ENCODE peak calls at places on chromosomes 13 and 19, in eight cellular contexts. One of them, this sample, is unnamed.

GRCh38 chr19:43774103-43774939 is 6.5 kb downstream of the KCNN4 start:
- DNase-seq in SK-N-SH: peak; percentile 87
- DNase-seq in HCT116: no peak
- DNase-seq in hepatocyte: peak; percentile 86
- DNase-seq in neural progenitor cell: peak; percentile 85
- DNase-seq in GM23338: peak; percentile 91
- DNase-seq in PC-3: no peak
- DNase-seq in MM.1S: no peak
- DNase-seq in this sample: peak; percentile 79

GRCh38 chr13:113119822-113120189 is 2.8 kb upstream of the F10 start:
- DNase-seq in PC-3: no peak
- DNase-seq in neural progenitor cell: no peak
- DNase-seq in hepatocyte: no peak
- DNase-seq in MM.1S: no peak
- DNase-seq in SK-N-SH: no peak
- DNase-seq in HCT116: no peak
- DNase-seq in GM23338: no peak
- DNase-seq in this sample: no peak

GRCh38 chr13:52847682-52848432 is 583 bp downstream of the PCDH8 start:
- DNase-seq in GM23338: peak; percentile 33
- DNase-seq in HCT116: no peak
- DNase-seq in hepatocyte: no peak
- DNase-seq in SK-N-SH: peak; percentile 31
- DNase-seq in MM.1S: no peak
- DNase-seq in PC-3: no peak
- DNase-seq in neural progenitor cell: peak; percentile 34
- DNase-seq in this sample: no peak

GRCh38 chr13:97122381-97122996 is 99.6 kb upstream of the MBNL2 start:
- DNase-seq in SK-N-SH: no peak
- DNase-seq in MM.1S: no peak
- DNase-seq in neural progenitor cell: no peak
- DNase-seq in hepatocyte: no peak
- DNase-seq in GM23338: no peak
- DNase-seq in HCT116: peak; percentile 85
- DNase-seq in PC-3: peak; percentile 92
- DNase-seq in this sample: peak; percentile 87

GRCh38 chr19:44643605-44644390 is at the start of gene PVR:
- DNase-seq in MM.1S: peak; percentile 61
- DNase-seq in PC-3: peak; percentile 77
- DNase-seq in HCT116: no peak
- DNase-seq in hepatocyte: peak; percentile 93
- DNase-seq in SK-N-SH: peak; percentile 95
- DNase-seq in neural progenitor cell: peak; percentile 78
- DNase-seq in GM23338: peak; percentile 75
- DNase-seq in this sample: peak; percentile 88

GRCh38 chr13:107964356-107964755 is 251.0 kb downstream of the LIG4 start:
- DNase-seq in PC-3: no peak
- DNase-seq in GM23338: no peak
- DNase-seq in HCT116: no peak
- DNase-seq in neural progenitor cell: no peak
- DNase-seq in MM.1S: no peak
- DNase-seq in hepatocyte: no peak
- DNase-seq in SK-N-SH: no peak
- DNase-seq in this sample: no peak

GRCh38 chr19:8352134-8352827 is 9.2 kb upstream of the KANK3 start:
- DNase-seq in SK-N-SH: no peak
- DNase-seq in GM23338: peak; percentile 52
- DNase-seq in neural progenitor cell: peak; percentile 50
- DNase-seq in HCT116: no peak
- DNase-seq in hepatocyte: no peak
- DNase-seq in MM.1S: no peak
- DNase-seq in PC-3: no peak
- DNase-seq in this sample: peak; percentile 51

GRCh38 chr19:6065685-6066365 is 44.5 kb downstream of the RFX2 start:
- DNase-seq in HCT116: no peak
- DNase-seq in MM.1S: no peak
- DNase-seq in SK-N-SH: no peak
- DNase-seq in GM23338: peak; percentile 71
- DNase-seq in neural progenitor cell: no peak
- DNase-seq in PC-3: peak; percentile 76
- DNase-seq in hepatocyte: peak; percentile 72
- DNase-seq in this sample: peak; percentile 85

GRCh38 chr13:32059511-32059984 is 28.0 kb downstream of the FRY start:
- DNase-seq in HCT116: no peak
- DNase-seq in hepatocyte: peak; percentile 16
- DNase-seq in SK-N-SH: no peak
- DNase-seq in PC-3: no peak
- DNase-seq in MM.1S: no peak
- DNase-seq in GM23338: no peak
- DNase-seq in neural progenitor cell: no peak
- DNase-seq in this sample: no peak

GRCh38 chr13:29849731-29850212 is 645 bp downstream of the UBL3 start:
- DNase-seq in neural progenitor cell: peak; percentile 74
- DNase-seq in HCT116: no peak
- DNase-seq in SK-N-SH: peak; percentile 70
- DNase-seq in GM23338: peak; percentile 60
- DNase-seq in PC-3: peak; percentile 55
- DNase-seq in MM.1S: peak; percentile 15
- DNase-seq in hepatocyte: peak; percentile 82
- DNase-seq in this sample: peak; percentile 91

GRCh38 chr19:29812080-29812880 is 489 bp downstream of the CCNE1 start:
- DNase-seq in PC-3: no peak
- DNase-seq in hepatocyte: peak; percentile 49
- DNase-seq in SK-N-SH: peak; percentile 71
- DNase-seq in neural progenitor cell: peak; percentile 53
- DNase-seq in GM23338: peak; percentile 35
- DNase-seq in MM.1S: peak; percentile 11
- DNase-seq in HCT116: no peak
- DNase-seq in this sample: peak; percentile 38

GRCh38 chr13:41211062-41211461 is 16.7 kb upstream of the KBTBD7 start:
- DNase-seq in SK-N-SH: no peak
- DNase-seq in neural progenitor cell: no peak
- DNase-seq in GM23338: no peak
- DNase-seq in hepatocyte: no peak
- DNase-seq in PC-3: no peak
- DNase-seq in HCT116: no peak
- DNase-seq in MM.1S: no peak
- DNase-seq in this sample: no peak

GRCh38 chr13:48431987-48432615 is 19.2 kb upstream of the LPAR6 start:
- DNase-seq in hepatocyte: no peak
- DNase-seq in SK-N-SH: no peak
- DNase-seq in GM23338: no peak
- DNase-seq in HCT116: no peak
- DNase-seq in PC-3: no peak
- DNase-seq in MM.1S: no peak
- DNase-seq in neural progenitor cell: no peak
- DNase-seq in this sample: peak; percentile 53

GRCh38 chr13:110421061-110421460 is 114.0 kb downstream of the COL4A2 start:
- DNase-seq in PC-3: no peak
- DNase-seq in hepatocyte: no peak
- DNase-seq in neural progenitor cell: no peak
- DNase-seq in GM23338: no peak
- DNase-seq in MM.1S: no peak
- DNase-seq in HCT116: no peak
- DNase-seq in SK-N-SH: no peak
- DNase-seq in this sample: no peak

GRCh38 chr19:51641648-51642047 is 5.0 kb downstream of the SIGLEC14 start:
- DNase-seq in HCT116: no peak
- DNase-seq in MM.1S: no peak
- DNase-seq in GM23338: no peak
- DNase-seq in SK-N-SH: no peak
- DNase-seq in PC-3: no peak
- DNase-seq in hepatocyte: no peak
- DNase-seq in neural progenitor cell: no peak
- DNase-seq in this sample: no peak

GRCh38 chr19:51639916-51640315 is 6.7 kb downstream of the SIGLEC14 start:
- DNase-seq in neural progenitor cell: no peak
- DNase-seq in hepatocyte: no peak
- DNase-seq in SK-N-SH: no peak
- DNase-seq in HCT116: no peak
- DNase-seq in GM23338: no peak
- DNase-seq in MM.1S: no peak
- DNase-seq in PC-3: no peak
- DNase-seq in this sample: no peak

GRCh38 chr19:51640371-51640770 is 6.3 kb downstream of the SIGLEC14 start:
- DNase-seq in MM.1S: no peak
- DNase-seq in PC-3: no peak
- DNase-seq in hepatocyte: no peak
- DNase-seq in neural progenitor cell: no peak
- DNase-seq in HCT116: no peak
- DNase-seq in GM23338: no peak
- DNase-seq in SK-N-SH: no peak
- DNase-seq in this sample: no peak

GRCh38 chr19:51632126-51632525 is 1.9 kb upstream of the SIGLEC5 start:
- DNase-seq in neural progenitor cell: no peak
- DNase-seq in hepatocyte: no peak
- DNase-seq in HCT116: no peak
- DNase-seq in MM.1S: no peak
- DNase-seq in SK-N-SH: no peak
- DNase-seq in PC-3: no peak
- DNase-seq in GM23338: no peak
- DNase-seq in this sample: no peak

GRCh38 chr19:51637362-51637978 is 7.3 kb upstream of the SIGLEC5 start:
- DNase-seq in SK-N-SH: peak; percentile 33
- DNase-seq in MM.1S: no peak
- DNase-seq in HCT116: no peak
- DNase-seq in GM23338: peak; percentile 59
- DNase-seq in neural progenitor cell: no peak
- DNase-seq in hepatocyte: no peak
- DNase-seq in PC-3: peak; percentile 55
- DNase-seq in this sample: peak; percentile 36
- H3K4me2 ChIP-seq in SK-N-SH: no peak overlapping the region
- H3K4me2 ChIP-seq in MM.1S: no peak overlapping the region
- H3K4me2 ChIP-seq in HCT116: no peak overlapping the region
- H3K4me2 ChIP-seq in GM23338: no peak overlapping the region
- H3K4me2 ChIP-seq in neural progenitor cell: no peak overlapping the region
- H3K4me2 ChIP-seq in hepatocyte: no peak overlapping the region
- H3K4me2 ChIP-seq in PC-3: no peak overlapping the region
- H3K4me2 ChIP-seq in this sample: no peak overlapping the region

GRCh38 chr13:27117158-27117557 is 54.5 kb downstream of the USP12 start:
- DNase-seq in GM23338: no peak
- DNase-seq in hepatocyte: no peak
- DNase-seq in HCT116: no peak
- DNase-seq in PC-3: no peak
- DNase-seq in SK-N-SH: no peak
- DNase-seq in MM.1S: no peak
- DNase-seq in neural progenitor cell: no peak
- DNase-seq in this sample: no peak

GRCh38 chr13:27120011-27120410 is 51.6 kb downstream of the USP12 start:
- DNase-seq in SK-N-SH: no peak
- DNase-seq in GM23338: no peak
- DNase-seq in MM.1S: no peak
- DNase-seq in PC-3: no peak
- DNase-seq in HCT116: no peak
- DNase-seq in neural progenitor cell: no peak
- DNase-seq in hepatocyte: no peak
- DNase-seq in this sample: peak; percentile 45

GRCh38 chr13:27120811-27121210 is 50.8 kb downstream of the USP12 start:
- DNase-seq in SK-N-SH: no peak
- DNase-seq in MM.1S: no peak
- DNase-seq in GM23338: no peak
- DNase-seq in hepatocyte: no peak
- DNase-seq in neural progenitor cell: no peak
- DNase-seq in HCT116: no peak
- DNase-seq in PC-3: no peak
- DNase-seq in this sample: no peak

GRCh38 chr13:27117947-27118346 is 53.7 kb downstream of the USP12 start:
- DNase-seq in SK-N-SH: no peak
- DNase-seq in GM23338: no peak
- DNase-seq in PC-3: no peak
- DNase-seq in hepatocyte: no peak
- DNase-seq in HCT116: no peak
- DNase-seq in MM.1S: no peak
- DNase-seq in neural progenitor cell: no peak
- DNase-seq in this sample: no peak

DNA sequence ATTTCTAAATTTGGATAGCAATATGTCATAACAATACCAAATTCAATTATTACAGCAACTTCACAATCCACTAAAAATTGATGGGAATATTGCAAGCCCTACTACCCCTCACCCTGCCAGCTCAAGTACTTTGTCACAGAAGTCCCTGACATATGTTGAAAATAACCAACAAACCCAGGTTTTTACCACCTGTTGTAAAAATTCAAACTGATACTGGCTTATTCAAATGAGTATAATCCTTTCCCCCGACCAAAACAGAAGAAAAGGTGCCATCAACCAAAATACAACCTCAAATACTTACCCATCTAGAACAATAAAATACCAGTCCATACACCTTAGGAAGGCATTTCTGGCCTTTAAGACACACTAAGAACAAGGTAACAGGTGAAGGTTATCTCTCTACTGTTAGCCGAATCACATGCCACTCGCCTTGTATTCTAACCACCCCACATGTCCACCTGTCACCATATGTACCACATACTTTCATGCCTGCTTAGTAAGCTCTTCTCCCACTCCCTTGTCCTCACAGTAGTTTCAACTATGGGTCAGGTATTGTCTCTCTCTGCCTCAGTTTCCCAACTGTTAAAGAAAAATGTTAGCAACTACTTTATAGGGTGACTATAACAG is 53.1 kb downstream of the USP12 start:
- DNase-seq in MM.1S: no peak
- DNase-seq in SK-N-SH: no peak
- DNase-seq in PC-3: no peak
- DNase-seq in GM23338: no peak
- DNase-seq in HCT116: no peak
- DNase-seq in hepatocyte: no peak
- DNase-seq in neural progenitor cell: no peak
- DNase-seq in this sample: no peak
- TF ChIP-seq EZH2phosphoT487 in MM.1S: no peak
- TF ChIP-seq EZH2phosphoT487 in SK-N-SH: no peak
- TF ChIP-seq EZH2phosphoT487 in PC-3: no peak
- TF ChIP-seq EZH2phosphoT487 in GM23338: no peak
- TF ChIP-seq EZH2phosphoT487 in HCT116: no peak
- TF ChIP-seq EZH2phosphoT487 in hepatocyte: no peak
- TF ChIP-seq EZH2phosphoT487 in neural progenitor cell: no peak
- TF ChIP-seq EZH2phosphoT487 in this sample: no peak

DNA sequence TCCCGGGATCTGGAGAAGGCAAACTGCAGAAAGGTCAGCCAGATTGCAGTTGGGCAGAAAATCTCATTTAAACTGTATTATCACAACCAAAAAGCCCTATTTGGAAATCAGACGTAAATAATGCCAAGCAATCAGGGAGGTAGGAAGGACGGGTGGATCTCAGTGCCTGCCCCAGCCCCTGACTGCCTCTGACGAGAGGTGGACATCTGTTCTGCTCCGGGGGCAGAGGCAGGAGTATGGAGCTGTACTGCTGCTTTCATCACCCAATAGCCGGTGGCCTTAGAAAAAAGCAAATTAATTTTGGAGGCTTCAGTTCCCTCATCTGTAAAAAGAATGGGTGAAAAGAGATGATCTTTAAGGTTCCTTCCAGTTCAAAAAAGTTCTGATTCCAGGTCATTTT is 43.6 kb upstream of the WASF3 start:
- DNase-seq in MM.1S: no peak
- DNase-seq in SK-N-SH: no peak
- DNase-seq in neural progenitor cell: no peak
- DNase-seq in GM23338: no peak
- DNase-seq in hepatocyte: no peak
- DNase-seq in PC-3: no peak
- DNase-seq in HCT116: no peak
- DNase-seq in this sample: no peak
- H3K4me2 ChIP-seq in MM.1S: no peak overlapping the region
- H3K4me2 ChIP-seq in SK-N-SH: no peak overlapping the region
- H3K4me2 ChIP-seq in neural progenitor cell: no peak overlapping the region
- H3K4me2 ChIP-seq in GM23338: no peak overlapping the region
- H3K4me2 ChIP-seq in hepatocyte: no peak overlapping the region
- H3K4me2 ChIP-seq in PC-3: no peak overlapping the region
- H3K4me2 ChIP-seq in HCT116: no peak overlapping the region
- H3K4me2 ChIP-seq in this sample: no peak overlapping the region

GRCh38 chr13:39554371-39554770 is 48.6 kb downstream of the LHFPL6 start:
- DNase-seq in MM.1S: no peak
- DNase-seq in GM23338: no peak
- DNase-seq in PC-3: no peak
- DNase-seq in neural progenitor cell: no peak
- DNase-seq in hepatocyte: no peak
- DNase-seq in HCT116: no peak
- DNase-seq in SK-N-SH: no peak
- DNase-seq in this sample: peak; percentile 46
- TF ChIP-seq EZH2phosphoT487 in MM.1S: no peak
- TF ChIP-seq EZH2phosphoT487 in GM23338: no peak
- TF ChIP-seq EZH2phosphoT487 in PC-3: no peak
- TF ChIP-seq EZH2phosphoT487 in neural progenitor cell: no peak
- TF ChIP-seq EZH2phosphoT487 in hepatocyte: no peak
- TF ChIP-seq EZH2phosphoT487 in HCT116: no peak
- TF ChIP-seq EZH2phosphoT487 in SK-N-SH: no peak
- TF ChIP-seq EZH2phosphoT487 in this sample: no peak